ENCODE peak calls at places on chromosomes 2 and 18, in seven cellular contexts. W is GM12892, X is SK-N-SH, T is GM12878, K is HepG2, Z is H1, V is K562. C is an unnamed sample.
A peak's percentile ranks its signal among the peaks of the same experiment; 100 is the strongest.

GRCh38 chr2:223117533-223117932 is 65.5 kb downstream of the KCNE4 start:
- DNase-seq in W (no peak), X (no peak), T (no peak), K (no peak), Z (no peak), V (no peak), C (no peak)

GRCh38 chr18:48875942-48876511 is 74.7 kb downstream of the SMAD7 start:
- DNase-seq in W (no peak), X (peak; percentile 61), T (no peak), K (peak; percentile 69), Z (no peak), V (no peak), C (no peak)

GRCh38 chr2:68185541-68186164 is 28.0 kb downstream of the PNO1 start:
- DNase-seq in W (peak; percentile 26), X (peak; percentile 44), T (peak; percentile 28), K (peak; percentile 52), Z (peak; percentile 47), V (peak; percentile 52), C (peak; percentile 30)

GRCh38 chr2:113105047-113105446 is 22.4 kb upstream of the IL1RN start:
- DNase-seq in W (no peak), X (no peak), T (no peak), K (no peak), Z (no peak), V (no peak), C (no peak)

GRCh38 chr2:241156997-241157441 is 6.8 kb downstream of the PPP1R7 start:
- DNase-seq in W (no peak), X (no peak), T (no peak), K (no peak), Z (no peak), V (no peak), C (no peak)

GRCh38 chr2:23270810-23271209 is 114.2 kb upstream of the KLHL29 start:
- DNase-seq in W (no peak), X (no peak), T (no peak), K (no peak), Z (no peak), V (no peak), C (no peak)

GRCh38 chr2:218218409-218219185 is 1.6 kb downstream of the ARPC2 start:
- DNase-seq in W (no peak), X (peak; percentile 58), T (peak; percentile 53), K (no peak), Z (no peak), V (no peak), C (no peak)

GRCh38 chr2:111116843-111117665 is 3.7 kb upstream of the BCL2L11 start:
- DNase-seq in W (no peak), X (peak; percentile 80), T (peak; percentile 46), K (peak; percentile 82), Z (peak; percentile 74), V (peak; percentile 52), C (no peak)

GRCh38 chr2:240599141-240599583 is 12.6 kb downstream of the CAPN10 start:
- DNase-seq in W (no peak), X (no peak), T (no peak), K (no peak), Z (no peak), V (no peak), C (no peak)

DNA sequence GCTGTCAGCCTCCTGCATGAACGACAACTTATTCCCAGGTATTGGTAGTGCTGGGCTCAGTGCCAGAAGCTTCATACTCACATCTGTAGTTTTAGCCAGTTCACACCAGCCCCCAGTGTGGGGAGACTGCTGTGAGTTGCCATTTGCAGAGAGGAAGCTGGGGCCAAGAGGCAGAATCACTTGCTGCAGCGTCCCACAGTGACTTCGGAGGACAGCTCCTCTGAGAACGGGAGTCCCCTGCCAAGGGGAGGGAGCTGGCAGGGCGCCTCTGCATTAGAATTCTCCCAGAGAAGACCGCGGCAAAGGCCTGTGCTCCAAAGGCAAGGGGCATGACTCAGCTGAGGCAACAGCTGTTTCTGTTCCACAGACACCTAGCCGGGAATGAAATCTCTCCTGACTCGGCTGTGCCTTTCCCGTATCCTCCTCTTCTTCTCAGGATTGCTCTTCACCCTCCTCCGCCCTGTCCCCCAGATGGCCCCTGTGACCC is 17.8 kb downstream of the MAL start:
- DNase-seq in W (no peak), X (no peak), T (peak; percentile 75), K (no peak), Z (no peak), V (no peak), C (no peak)
- TF ChIP-seq POLR2AphosphoS5 in W (no peak), X (no peak), T (no peak), K (no peak), Z (no peak), V (no peak), C (no peak)

GRCh38 chr2:181153886-181154285 is 173.5 kb downstream of the UBE2E3 start:
- DNase-seq in W (no peak), X (no peak), T (no peak), K (no peak), Z (no peak), V (no peak), C (no peak)
- TF ChIP-seq TAF1 in W (no peak), X (no peak), T (no peak), K (no peak), Z (no peak), V (no peak), C (no peak)

DNA sequence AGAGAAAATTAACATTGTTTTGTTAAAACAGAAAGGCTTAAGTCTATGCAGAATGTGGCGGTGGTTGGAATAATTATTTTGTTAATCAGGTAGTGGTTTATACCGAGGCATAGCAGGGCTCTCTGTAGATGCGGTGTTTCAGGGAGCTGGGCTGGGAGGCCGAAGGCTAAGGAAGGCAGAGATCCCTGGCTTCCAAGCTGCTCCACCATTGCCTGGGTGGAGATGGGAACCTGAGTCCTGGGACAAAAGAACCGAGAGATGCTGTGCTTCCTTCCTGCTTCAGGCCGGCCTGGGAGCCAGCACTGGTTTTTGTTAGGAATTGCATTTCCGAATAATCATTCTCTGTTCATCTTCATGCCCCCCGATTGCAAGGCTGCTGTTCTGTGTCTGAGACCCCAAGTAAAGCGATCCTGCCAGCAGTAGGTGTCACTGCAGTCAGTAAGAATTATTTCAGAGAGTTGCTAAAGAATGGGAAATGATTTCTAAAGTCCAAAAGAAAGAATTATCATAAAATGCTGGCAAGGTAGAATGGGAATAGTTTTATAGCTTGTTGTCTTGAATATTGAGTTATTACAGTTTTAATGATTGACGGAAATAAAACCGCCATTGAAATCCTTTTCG is 824.9 kb downstream of the GALR1 start:
- DNase-seq in W (no peak), X (no peak), T (no peak), K (no peak), Z (no peak), V (no peak), C (no peak)
- TF ChIP-seq POLR2AphosphoS5 in W (no peak), X (no peak), T (no peak), K (no peak), Z (no peak), V (no peak), C (no peak)

GRCh38 chr2:236971131-236971850 is 114.4 kb upstream of the COPS8 start:
- DNase-seq in W (no peak), X (no peak), T (no peak), K (no peak), Z (no peak), V (no peak), C (no peak)
- TF ChIP-seq TAF1 in W (no peak), X (no peak), T (no peak), K (no peak), Z (no peak), V (no peak), C (no peak)

C was measured in GM12891.